ENCODE peak calls at places on chromosomes 6 and 20, in four cellular contexts. F, E, D and A are unnamed samples.

GRCh38 chr6:125748534-125749111 is 809 bp upstream of the HEY2 start:
- DNase-seq in F (no peak), E (no peak), D (peak), A (no peak)

GRCh38 chr6:21745543-21746337 is 152.2 kb downstream of the SOX4 start:
- DNase-seq in F (no peak), E (no peak), D (no peak), A (no peak)

GRCh38 chr6:125974214-125974866 is 12.0 kb upstream of the TRMT11 start:
- DNase-seq in F (peak), E (no peak), D (peak), A (no peak)

GRCh38 chr6:163745566-163746400 is 331.3 kb downstream of the QKI start:
- DNase-seq in F (peak), E (peak), D (no peak), A (no peak)

GRCh38 chr20:53707341-53708102 is 113.9 kb upstream of the ZNF217 start:
- DNase-seq in F (peak), E (no peak), D (no peak), A (no peak)

GRCh38 chr6:44064089-44064947 is 62.9 kb downstream of the MRPL14 start:
- DNase-seq in F (no peak), E (peak), D (no peak), A (peak)

GRCh38 chr6:8006208-8006607 is 58.0 kb downstream of the BLOC1S5 start:
- DNase-seq in F (no peak), E (peak), D (peak), A (no peak)

GRCh38 chr6:64904616-64905015 is 802.4 kb downstream of the EYS start:
- DNase-seq in F (no peak), E (no peak), D (no peak), A (no peak)

GRCh38 chr6:50637267-50637666 is 76.1 kb upstream of the TFAP2D start:
- DNase-seq in F (no peak), E (no peak), D (no peak), A (no peak)

GRCh38 chr6:53786832-53787231 is 8.0 kb upstream of the LRRC1 start:
- DNase-seq in F (no peak), E (no peak), D (no peak), A (no peak)

GRCh38 chr6:19837511-19838441 is 606 bp downstream of the ID4 start:
- DNase-seq in F (peak), E (no peak), D (no peak), A (peak)

GRCh38 chr6:157033428-157034140 is 256.4 kb downstream of the ARID1B start:
- DNase-seq in F (no peak), E (no peak), D (peak), A (no peak)

GRCh38 chr6:144675231-144675861 is 390.2 kb downstream of the UTRN start:
- DNase-seq in F (no peak), E (no peak), D (peak), A (peak)

GRCh38 chr20:18851556-18852098 is 38.0 kb downstream of the SCP2D1 start:
- DNase-seq in F (no peak), E (no peak), D (no peak), A (no peak)

GRCh38 chr6:106005013-106005412 is 81.1 kb upstream of the PRDM1 start:
- DNase-seq in F (no peak), E (no peak), D (no peak), A (no peak)

GRCh38 chr6:128572286-128572685 is 51.9 kb upstream of the PTPRK start:
- DNase-seq in F (no peak), E (no peak), D (no peak), A (no peak)

GRCh38 chr6:34673079-34673478 is 23.5 kb downstream of the ILRUN start:
- DNase-seq in F (no peak), E (no peak), D (no peak), A (no peak)

GRCh38 chr6:80698459-80698858 is 592.0 kb downstream of the BCKDHB start:
- DNase-seq in F (no peak), E (no peak), D (no peak), A (no peak)

GRCh38 chr6:111952821-111953535 is 79.7 kb upstream of the FYN start:
- DNase-seq in F (no peak), E (peak), D (no peak), A (no peak)